ENCODE peak calls at places on chromosomes 5 and 9, in four cellular contexts. D is A549, A is K562, J is HepG2. E is an unnamed sample.

GRCh38 chr9:21070171-21070571 is 7.6 kb downstream of the IFNB1 start:
- DNase-seq in D (peak), A (no peak), J (no peak), E (peak)

GRCh38 chr5:93107828-93108520 is 473.0 kb downstream of the NR2F1-AS1 start:
- DNase-seq in D (no peak), A (no peak), J (no peak), E (no peak)

GRCh38 chr5:68187268-68188055 is 28.1 kb upstream of the PIK3R1 start:
- DNase-seq in D (no peak), A (peak), J (no peak), E (peak)

GRCh38 chr5:172645271-172645670 is 4.2 kb downstream of the NEURL1B start:
- DNase-seq in D (no peak), A (no peak), J (no peak), E (no peak)

GRCh38 chr5:128227984-128228383 is 144.4 kb downstream of the SLC12A2 start:
- DNase-seq in D (no peak), A (no peak), J (no peak), E (no peak)

GRCh38 chr9:36575411-36575882 is 2.8 kb downstream of the MELK start:
- DNase-seq in D (no peak), A (no peak), J (no peak), E (no peak)

GRCh38 chr9:135246248-135247173 is 159.0 kb downstream of the OLFM1 start:
- DNase-seq in D (no peak), A (no peak), J (no peak), E (no peak)

GRCh38 chr5:5699062-5699461 is 276.6 kb downstream of the ICE1 start:
- DNase-seq in D (no peak), A (peak), J (no peak), E (peak)

GRCh38 chr5:2103940-2104339 is 221.2 kb upstream of the IRX4 start:
- DNase-seq in D (no peak), A (no peak), J (no peak), E (no peak)

GRCh38 chr5:58921106-58921505 is 338.2 kb downstream of the RAB3C start:
- DNase-seq in D (no peak), A (no peak), J (no peak), E (no peak)

GRCh38 chr9:91900057-91900816 is 49.8 kb downstream of the ROR2 start:
- DNase-seq in D (no peak), A (peak), J (no peak), E (no peak)

GRCh38 chr9:114733814-114734213 is 51.8 kb upstream of the TEX48 start:
- DNase-seq in D (peak), A (no peak), J (no peak), E (no peak)

GRCh38 chr5:139186752-139187326 is 11.3 kb downstream of the SIL1 start:
- DNase-seq in D (no peak), A (no peak), J (no peak), E (no peak)

GRCh38 chr5:90279091-90279490 is 130.5 kb downstream of the CETN3 start:
- DNase-seq in D (no peak), A (no peak), J (no peak), E (no peak)

GRCh38 chr9:88672874-88673695 is 138.1 kb downstream of the NXNL2 start:
- DNase-seq in D (no peak), A (no peak), J (peak), E (peak)

GRCh38 chr5:149217096-149217801 is 54.4 kb upstream of the AFAP1L1 start:
- DNase-seq in D (no peak), A (no peak), J (no peak), E (no peak)

GRCh38 chr5:159911349-159911748 is 4.9 kb upstream of the ADRA1B start:
- DNase-seq in D (peak), A (no peak), J (no peak), E (no peak)

GRCh38 chr9:82109626-82110025 is 121.1 kb downstream of the SPATA31D1 start:
- DNase-seq in D (no peak), A (no peak), J (no peak), E (no peak)

GRCh38 chr5:83925952-83926351 is 205.3 kb upstream of the HAPLN1 start:
- DNase-seq in D (no peak), A (no peak), J (no peak), E (no peak)

GRCh38 chr9:95137587-95138145 is 179.8 kb downstream of the FANCC start:
- DNase-seq in D (no peak), A (no peak), J (no peak), E (no peak)

GRCh38 chr5:84131372-84131771 is 253.3 kb downstream of the EDIL3 start:
- DNase-seq in D (no peak), A (no peak), J (no peak), E (no peak)

GRCh38 chr9:106019702-106020101 is 325.4 kb downstream of the TMEM38B start:
- DNase-seq in D (no peak), A (no peak), J (no peak), E (peak)

GRCh38 chr9:115649991-115650472 is 503.6 kb upstream of the PAPPA start:
- DNase-seq in D (no peak), A (no peak), J (peak), E (no peak)

GRCh38 chr5:1505506-1506241 is 18.1 kb downstream of the LPCAT1 start:
- DNase-seq in D (no peak), A (no peak), J (no peak), E (no peak)

GRCh38 chr5:56816546-56817081 is 1.3 kb downstream of the MAP3K1 start:
- DNase-seq in D (peak), A (peak), J (peak), E (peak)

DNA sequence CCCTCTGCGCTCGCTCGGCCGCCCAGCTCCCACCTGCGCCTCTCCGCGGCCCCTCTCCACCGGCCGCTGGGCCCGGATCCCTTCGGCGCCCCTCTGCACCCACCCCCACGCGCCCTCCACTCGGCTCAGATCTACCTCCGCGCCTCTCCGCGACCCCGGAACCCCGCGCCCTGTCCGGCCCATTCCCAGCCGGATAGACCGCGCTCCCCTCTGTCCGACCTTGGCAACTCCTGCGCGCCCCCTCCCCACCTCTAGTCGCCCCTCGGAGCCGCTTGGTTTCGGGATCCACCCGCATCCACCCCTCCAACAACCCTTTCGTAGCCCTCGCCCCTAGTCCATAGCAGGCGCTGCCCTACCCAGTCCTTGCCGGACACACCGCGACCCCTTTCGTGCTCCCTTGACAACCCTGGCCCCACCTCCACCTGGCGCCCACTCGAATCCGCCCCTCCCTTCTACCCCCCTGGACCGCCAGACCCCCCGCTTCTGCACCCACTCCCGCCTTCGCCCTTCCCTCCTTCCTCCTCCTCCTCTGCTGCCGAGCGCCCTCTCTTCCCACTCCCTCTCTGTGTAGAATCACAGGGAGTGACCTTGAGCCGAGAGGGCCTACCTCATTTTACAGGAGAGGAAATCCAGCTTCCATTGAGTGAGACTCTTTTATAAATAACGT is 496 bp upstream of the AK3 start:
- DNase-seq in D (peak), A (peak), J (peak), E (peak)
- TF ChIP-seq CTCF in D (no peak), A (no peak), J (peak), E (no peak)

GRCh38 chr9:120390637-120391190 is 189.3 kb downstream of the CDK5RAP2 start:
- DNase-seq in D (no peak), A (no peak), J (peak), E (no peak)

GRCh38 chr9:120393386-120394057 is 186.4 kb downstream of the CDK5RAP2 start:
- DNase-seq in D (no peak), A (no peak), J (no peak), E (no peak)

GRCh38 chr9:120391691-120392090 is 188.3 kb downstream of the CDK5RAP2 start:
- DNase-seq in D (no peak), A (no peak), J (no peak), E (no peak)

GRCh38 chr9:120392711-120393110 is 187.3 kb downstream of the CDK5RAP2 start:
- DNase-seq in D (no peak), A (no peak), J (no peak), E (no peak)

GRCh38 chr9:120392245-120392644 is 187.7 kb downstream of the CDK5RAP2 start:
- DNase-seq in D (no peak), A (no peak), J (no peak), E (no peak)
- TF ChIP-seq NR3C1 in D (no peak), A (no peak), J (no peak), E (no peak)

DNA sequence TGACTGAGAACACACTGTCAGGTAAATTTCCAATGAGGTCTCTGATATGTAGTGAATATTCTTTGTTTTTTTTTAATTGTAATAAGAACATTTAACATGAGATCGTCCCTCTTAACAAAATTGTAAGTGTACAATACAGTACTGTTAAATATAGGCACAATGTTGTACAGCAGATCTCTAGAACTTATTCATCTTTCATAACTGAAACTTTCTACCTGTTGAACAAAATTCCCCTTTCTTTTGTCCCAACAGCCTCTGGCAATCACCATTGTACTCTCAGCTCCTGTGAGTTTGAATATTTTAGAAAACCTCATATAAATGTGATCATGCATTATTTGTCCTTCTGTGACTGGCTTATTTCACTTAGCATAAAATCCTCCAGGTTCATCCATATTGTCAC is 10.6 kb upstream of the PRLR start:
- DNase-seq in D (no peak), A (no peak), J (no peak), E (no peak)
- TF ChIP-seq CTCF in D (no peak), A (no peak), J (no peak), E (no peak)

GRCh38 chr5:75839547-75839946 is 122.3 kb upstream of the POC5 start:
- DNase-seq in D (no peak), A (no peak), J (no peak), E (no peak)
- TF ChIP-seq NR3C1 in D (no peak), A (no peak), J (no peak), E (no peak)

GRCh38 chr5:147339313-147339712 is 104.5 kb downstream of the STK32A start:
- DNase-seq in D (no peak), A (no peak), J (no peak), E (no peak)
- TF ChIP-seq CTCF in D (no peak), A (no peak), J (peak), E (no peak)

DNA sequence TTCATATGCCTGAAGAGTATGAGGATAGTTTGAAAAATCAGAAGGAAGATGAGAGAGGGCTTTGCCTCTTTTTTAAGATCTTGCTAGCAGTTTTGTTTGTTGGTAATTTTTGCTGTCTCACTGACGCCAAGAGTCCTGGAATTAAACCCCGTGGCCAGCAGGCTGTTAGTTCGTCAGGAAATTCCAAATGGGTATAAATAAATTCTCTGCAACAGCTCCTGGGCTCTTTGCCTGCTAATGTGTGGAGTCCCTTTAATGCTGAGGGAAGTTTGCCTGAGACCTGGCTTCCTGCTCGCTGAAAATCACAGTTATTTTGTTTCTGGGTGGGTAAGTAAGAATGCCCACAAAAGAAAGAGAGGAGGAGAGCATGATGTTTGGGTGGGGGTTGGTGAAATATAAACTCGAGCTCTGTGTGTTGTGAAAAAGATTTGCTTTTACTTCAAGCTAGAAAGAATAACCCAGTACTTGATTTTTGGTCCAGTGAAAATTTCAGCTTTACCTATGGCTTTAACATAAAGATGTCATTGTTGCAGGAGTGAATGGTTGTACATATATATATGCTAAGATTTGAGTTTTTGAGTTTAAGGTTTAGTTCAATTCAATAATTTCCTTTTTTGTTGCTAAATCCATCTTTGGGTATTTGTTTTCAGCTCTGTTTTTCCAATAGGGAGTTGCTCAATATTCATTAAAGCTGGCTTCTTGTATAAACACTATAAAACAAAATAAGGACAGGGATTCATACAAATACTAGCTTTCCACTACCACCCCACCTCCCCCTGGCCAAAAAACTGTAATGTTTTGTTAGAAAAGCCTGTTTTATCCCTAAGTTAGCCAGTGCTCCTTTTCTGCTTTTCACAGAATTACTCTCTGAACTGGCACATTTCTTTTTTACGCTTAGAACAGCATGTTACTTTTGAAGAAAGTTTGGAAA is 147.8 kb upstream of the DMRT1 start:
- DNase-seq in D (no peak), A (no peak), J (no peak), E (no peak)
- TF ChIP-seq NR3C1 in D (no peak), A (no peak), J (no peak), E (no peak)

GRCh38 chr5:116756531-116756930 is 181.9 kb upstream of the SEMA6A start:
- DNase-seq in D (no peak), A (no peak), J (no peak), E (no peak)

GRCh38 chr5:116747881-116748280 is 173.3 kb upstream of the SEMA6A start:
- DNase-seq in D (no peak), A (no peak), J (peak), E (no peak)

GRCh38 chr5:116754556-116754955 is 179.9 kb upstream of the SEMA6A start:
- DNase-seq in D (no peak), A (no peak), J (no peak), E (no peak)

GRCh38 chr5:116750626-116751188 is 176.1 kb upstream of the SEMA6A start:
- DNase-seq in D (no peak), A (no peak), J (no peak), E (no peak)

GRCh38 chr5:116751684-116752083 is 177.1 kb upstream of the SEMA6A start:
- DNase-seq in D (no peak), A (no peak), J (no peak), E (no peak)
- TF ChIP-seq CTCF in D (no peak), A (no peak), J (no peak), E (no peak)

GRCh38 chr5:112390327-112390726 is 28.8 kb downstream of the EPB41L4A start:
- DNase-seq in D (no peak), A (no peak), J (peak), E (no peak)
- TF ChIP-seq NR3C1 in D (no peak), A (no peak), J (no peak), E (no peak)